ENCODE peak calls at places on chromosomes 1 and 21, in four cellular contexts. Y, C, T and R are unnamed samples.

GRCh38 chr1:175887521-175887920 is 144.1 kb upstream of the TNR start:
- DNase-seq in C (no peak), T (no peak), Y (no peak), R (no peak)

GRCh38 chr1:104856091-104856490 is 1106.4 kb downstream of the AMY1C start:
- DNase-seq in C (no peak), T (no peak), Y (no peak), R (no peak)

GRCh38 chr1:44154049-44154448 is 12.6 kb upstream of the KLF18 start:
- DNase-seq in Y (no peak), T (no peak), C (no peak), R (no peak)

GRCh38 chr21:42461881-42462877 is 33.8 kb downstream of the RSPH1 start:
- DNase-seq in T (no peak), C (no peak), Y (no peak), R (no peak)

GRCh38 chr1:76330993-76331603 is 256.6 kb downstream of the ST6GALNAC3 start:
- DNase-seq in C (no peak), Y (peak), T (peak), R (peak)

GRCh38 chr1:3987669-3988235 is 87.7 kb upstream of the C1orf174 start:
- DNase-seq in Y (no peak), C (no peak), T (no peak), R (no peak)

GRCh38 chr21:39807738-39808137 is 59.5 kb upstream of the PCP4 start:
- DNase-seq in T (no peak), Y (no peak), C (no peak), R (no peak)

GRCh38 chr1:204744102-204744501 is 58.6 kb upstream of the LRRN2 start:
- DNase-seq in Y (no peak), C (no peak), T (no peak), R (no peak)

GRCh38 chr1:114078116-114078515 is 75.6 kb downstream of the SYT6 start:
- DNase-seq in T (no peak), Y (no peak), C (no peak), R (no peak)

GRCh38 chr1:7491089-7491817 is 279.8 kb upstream of the VAMP3 start:
- DNase-seq in Y (peak), C (no peak), T (peak), R (no peak)

GRCh38 chr1:188023206-188023605 is 1194.5 kb downstream of the PLA2G4A start:
- DNase-seq in C (no peak), T (no peak), Y (peak), R (no peak)

GRCh38 chr1:29893036-29893723 is 656.9 kb downstream of the PTPRU start:
- DNase-seq in T (no peak), Y (no peak), C (no peak), R (no peak)

GRCh38 chr1:65704318-65704717 is 88.4 kb upstream of the PDE4B start:
- DNase-seq in T (no peak), Y (no peak), C (no peak), R (no peak)

GRCh38 chr1:162878000-162878596 is 17.1 kb upstream of the CCDC190 start:
- DNase-seq in Y (peak), C (no peak), T (peak), R (peak)

GRCh38 chr1:115088871-115089442 is 346 bp downstream of the TSPAN2 start:
- DNase-seq in Y (no peak), C (no peak), T (no peak), R (no peak)

GRCh38 chr1:47023268-47024137 is at the start of gene CYP4X1:
- DNase-seq in Y (no peak), C (peak), T (peak), R (peak)

GRCh38 chr1:234973426-234974250 is 155.0 kb downstream of the TOMM20 start:
- DNase-seq in T (no peak), Y (no peak), C (no peak), R (no peak)

GRCh38 chr21:40051801-40052200 is 184.6 kb downstream of the PCP4 start:
- DNase-seq in C (no peak), Y (no peak), T (no peak), R (no peak)

GRCh38 chr1:230232352-230232751 is 165.3 kb downstream of the GALNT2 start:
- DNase-seq in C (no peak), T (peak), Y (peak), R (no peak)

GRCh38 chr1:109926662-109927300 is 16.1 kb downstream of the CSF1 start:
- DNase-seq in T (no peak), Y (peak), C (no peak), R (no peak)

GRCh38 chr1:20327467-20327866 is 36.8 kb downstream of the VWA5B1 start:
- DNase-seq in Y (no peak), C (no peak), T (no peak), R (no peak)

GRCh38 chr1:170604889-170605288 is 59.0 kb upstream of the PRRX1 start:
- DNase-seq in Y (no peak), T (no peak), C (no peak), R (no peak)

GRCh38 chr1:218350022-218350525 is 4.9 kb downstream of the TGFB2 start:
- DNase-seq in Y (no peak), C (no peak), T (no peak), R (no peak)

GRCh38 chr21:36694041-36694515 is 4.8 kb upstream of the SIM2 start:
- DNase-seq in C (no peak), Y (peak), T (no peak), R (peak)

GRCh38 chr1:207828485-207829158 is 76.8 kb downstream of the CD46 start:
- DNase-seq in T (peak), Y (peak), C (peak), R (peak)

DNA sequence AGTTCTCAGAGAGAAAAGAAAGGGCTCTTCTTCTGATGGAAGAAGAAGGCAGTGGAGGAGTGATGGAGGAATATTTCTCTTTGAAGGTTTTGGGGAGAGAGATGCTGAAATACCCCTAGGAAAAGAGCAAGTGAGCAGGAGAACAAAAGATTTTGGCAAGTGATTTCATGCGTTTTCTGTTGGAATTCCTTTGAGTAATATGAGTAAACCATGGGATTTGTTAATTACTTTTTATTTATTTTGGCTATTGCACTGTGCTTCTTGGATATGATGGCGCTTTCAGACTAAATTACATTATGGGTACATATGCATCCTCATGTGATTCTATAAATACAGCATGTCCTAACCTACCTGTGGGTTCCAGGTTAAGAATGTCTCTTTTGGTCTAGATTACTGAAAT is 210.1 kb upstream of the PTGFR start:
- DNase-seq in Y (no peak), C (no peak), T (no peak), R (no peak)
- TF ChIP-seq CTCF in Y (no peak), C (no peak), T (no peak), R (no peak)

GRCh38 chr1:221431068-221431651 is 310.7 kb downstream of the DUSP10 start:
- DNase-seq in C (no peak), Y (peak), T (no peak), R (no peak)
- TF ChIP-seq CTCF in C (no peak), Y (peak), T (peak), R (no peak)

GRCh38 chr1:197224160-197224559 is 43.9 kb upstream of the CRB1 start:
- DNase-seq in C (no peak), Y (no peak), T (no peak), R (no peak)
- TF ChIP-seq CTCF in C (peak), Y (peak), T (peak), R (no peak)

DNA sequence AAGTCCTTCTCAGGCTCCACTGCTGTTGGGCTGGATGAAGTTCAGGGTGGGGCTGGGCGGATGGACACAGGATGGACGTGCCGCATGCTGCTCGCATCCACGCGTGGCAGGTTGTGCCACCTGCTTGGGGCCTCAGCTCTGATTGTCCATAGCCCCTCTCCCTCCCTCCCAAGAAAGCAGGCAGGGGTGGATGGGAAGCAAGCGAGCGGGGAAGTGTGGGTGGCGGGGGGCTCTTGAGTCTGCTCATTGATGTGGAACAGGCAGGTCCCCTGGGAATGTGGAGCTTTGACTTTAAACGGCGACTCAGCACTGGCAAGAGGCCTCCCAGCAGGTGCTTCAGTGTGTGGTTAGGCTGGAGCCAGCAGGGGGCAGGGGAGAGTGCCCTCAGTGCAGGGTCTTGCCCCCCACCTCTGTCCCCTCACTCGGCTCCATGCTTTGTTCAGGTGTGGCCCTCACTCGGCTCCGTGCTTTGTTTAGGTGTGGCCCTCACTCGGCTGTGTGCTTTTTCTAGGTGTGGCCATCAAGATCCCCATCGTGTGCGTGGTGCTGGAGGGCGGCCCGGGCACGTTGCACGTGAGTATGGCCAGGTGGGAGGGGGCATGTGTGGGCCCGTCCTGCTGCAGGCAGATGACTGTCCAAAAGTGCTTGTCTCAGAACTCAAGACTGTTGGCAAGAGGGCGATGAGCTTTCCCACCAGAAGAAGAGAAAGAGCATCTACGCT is 23.9 kb downstream of the TRPM2 start:
- DNase-seq in Y (no peak), T (no peak), C (no peak), R (no peak)
- TF ChIP-seq CTCF in Y (no peak), T (no peak), C (no peak), R (no peak)

DNA sequence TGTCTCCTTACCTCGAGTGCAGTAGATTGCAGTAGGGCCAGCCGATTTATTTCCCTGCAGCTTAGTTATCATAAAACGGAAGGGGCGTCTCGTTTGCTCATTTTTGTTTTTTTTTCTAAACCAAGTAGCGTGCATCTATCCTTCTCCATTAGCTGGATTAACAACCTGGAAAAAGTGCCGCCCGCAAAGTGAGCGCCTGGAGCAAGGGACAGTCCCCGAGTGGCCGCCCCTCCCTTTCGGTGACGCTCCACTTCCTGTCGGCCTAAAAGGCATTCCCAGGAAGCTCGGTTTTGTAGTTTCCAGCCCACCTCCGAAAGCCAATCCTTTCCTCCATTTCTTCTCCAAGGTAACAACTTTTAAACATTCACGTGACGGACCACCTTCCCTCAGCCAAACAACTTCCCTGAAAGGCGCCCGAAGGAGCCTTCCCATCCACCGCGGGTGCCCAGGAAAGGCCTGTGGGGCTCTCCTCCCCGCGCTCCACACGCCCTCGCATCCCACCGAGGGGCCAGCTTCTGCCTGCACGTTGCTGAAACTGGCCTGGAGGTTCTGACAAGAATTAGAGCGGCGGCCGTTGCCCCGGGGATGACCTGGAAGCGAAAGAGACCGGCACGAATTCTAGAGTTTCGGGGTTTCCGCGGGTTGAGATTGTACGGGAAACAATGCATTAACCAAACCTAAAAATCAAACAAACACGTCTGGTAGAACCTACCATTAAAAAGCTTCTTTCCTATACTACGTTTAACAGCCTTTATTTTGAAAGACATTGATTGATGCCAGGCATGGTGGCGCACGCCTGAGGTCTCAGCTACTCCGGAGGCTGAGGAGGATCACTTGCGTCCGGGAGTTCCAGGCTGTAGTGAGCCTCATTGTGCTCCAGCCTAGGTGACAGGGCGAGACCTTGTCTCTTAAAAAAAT is at the start of gene EXTL2:
- DNase-seq in Y (peak), T (peak), C (peak), R (peak)
- TF ChIP-seq CTCF in Y (no peak), T (no peak), C (no peak), R (no peak)

GRCh38 chr1:37035014-37035686 is 835 bp upstream of the GRIK3 start:
- DNase-seq in Y (no peak), C (no peak), T (no peak), R (no peak)

GRCh38 chr1:37033355-37034291 is 692 bp downstream of the GRIK3 start:
- DNase-seq in C (no peak), Y (no peak), T (no peak), R (peak)

GRCh38 chr1:37032660-37033354 is 1.5 kb downstream of the GRIK3 start:
- DNase-seq in C (no peak), Y (no peak), T (no peak), R (peak)

GRCh38 chr1:37035828-37036666 is 1.7 kb upstream of the GRIK3 start:
- DNase-seq in C (no peak), T (no peak), Y (no peak), R (peak)

DNA sequence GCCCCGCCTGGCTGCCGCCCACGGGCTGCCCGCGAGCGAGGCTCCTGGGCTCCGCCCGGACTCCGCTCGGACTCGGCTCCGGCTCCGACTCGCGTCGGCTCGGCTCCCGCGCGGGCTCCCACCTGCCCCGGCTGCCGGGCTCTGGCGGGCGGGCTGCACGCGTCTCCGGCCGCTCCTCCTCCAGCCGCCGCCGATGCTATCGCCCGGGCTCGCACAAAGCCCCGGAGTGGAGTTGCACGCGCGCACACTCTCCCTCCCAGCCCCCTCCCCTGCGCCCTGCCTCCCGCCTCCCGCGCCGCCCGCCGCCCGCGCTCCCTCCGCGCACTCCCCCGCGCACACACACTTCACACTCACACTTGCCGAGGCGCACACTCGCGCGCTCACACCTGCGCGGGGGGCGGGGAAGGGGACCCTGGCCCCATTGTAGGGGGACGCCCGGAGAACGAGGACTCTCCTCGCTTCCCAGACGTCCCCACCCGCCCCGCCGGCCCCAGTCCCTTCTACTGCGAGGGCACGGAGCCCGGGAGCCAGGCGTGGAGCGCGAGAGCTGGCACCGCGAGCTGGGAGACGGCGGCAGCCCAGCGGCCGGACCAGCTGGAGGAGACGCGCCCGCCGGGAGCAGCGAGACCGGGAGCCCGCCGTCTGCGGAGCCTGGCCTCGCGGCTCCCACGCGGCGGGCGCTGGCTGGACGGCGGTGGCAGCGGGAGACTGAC is at the start of gene GRIK3:
- DNase-seq in Y (no peak), T (no peak), C (no peak), R (peak)
- TF ChIP-seq CTCF in Y (no peak), T (no peak), C (no peak), R (no peak)

DNA sequence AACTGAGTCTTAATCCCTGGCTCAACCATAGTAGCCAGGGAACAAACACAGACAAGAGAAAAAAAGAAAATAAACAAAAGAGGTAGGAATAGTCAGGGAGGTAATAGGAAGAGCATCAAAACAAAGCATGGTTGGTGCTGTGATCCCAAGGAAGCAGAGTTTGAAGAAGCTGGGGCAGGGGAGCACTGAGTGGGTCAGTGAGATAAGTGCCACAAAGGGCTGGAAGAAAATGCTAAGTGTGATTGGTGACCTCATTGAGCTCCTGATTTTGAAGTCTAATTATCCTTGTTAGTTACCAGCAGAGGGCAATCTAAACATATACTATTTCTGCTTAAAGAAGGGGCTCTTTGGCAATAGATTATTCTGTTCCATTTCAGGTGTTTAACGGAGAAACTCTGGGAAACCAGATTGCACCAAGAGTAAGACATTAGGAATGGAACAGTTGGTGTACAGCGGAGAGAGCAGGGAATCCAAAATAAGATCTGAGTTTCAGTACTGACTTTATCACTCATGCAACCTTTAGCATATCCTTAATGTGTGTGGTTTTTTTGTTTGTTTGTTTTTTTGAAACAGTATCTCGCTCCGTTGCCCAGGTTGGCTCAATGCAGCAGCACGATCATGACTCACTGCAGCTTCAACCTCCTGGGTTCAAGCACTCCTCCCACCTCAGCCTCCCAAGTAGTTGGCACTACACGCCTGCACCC is 30.7 kb upstream of the KIAA1614 start:
- DNase-seq in Y (peak), T (no peak), C (no peak), R (no peak)
- TF ChIP-seq CTCF in Y (peak), T (peak), C (peak), R (peak)

DNA sequence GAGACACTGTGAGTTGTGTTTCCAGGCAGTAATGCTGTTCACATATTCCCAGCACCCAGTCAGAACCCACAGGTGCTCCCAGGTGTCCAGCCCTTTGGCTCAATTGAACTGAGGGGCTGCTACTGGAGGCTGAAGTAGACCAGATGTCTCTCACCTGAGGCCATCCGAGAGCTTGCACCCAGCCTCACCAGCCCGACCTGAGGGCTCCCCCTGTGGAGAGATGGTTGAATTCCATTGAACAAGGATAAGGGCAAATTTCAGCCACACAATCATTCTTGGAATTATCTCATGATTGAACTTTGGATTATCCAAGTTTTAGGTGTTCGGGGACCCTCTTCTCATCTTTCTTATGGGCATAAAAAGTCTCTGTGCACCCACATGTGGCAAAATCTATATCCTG is 52.1 kb downstream of the OBSCN start:
- DNase-seq in T (no peak), C (no peak), Y (no peak), R (no peak)
- TF ChIP-seq CTCF in T (no peak), C (no peak), Y (peak), R (no peak)

GRCh38 chr1:53821380-53821779 is 16.7 kb downstream of the NDC1 start:
- DNase-seq in C (no peak), T (no peak), Y (no peak), R (no peak)

GRCh38 chr1:53825306-53825705 is 12.8 kb downstream of the NDC1 start:
- DNase-seq in T (no peak), C (no peak), Y (no peak), R (no peak)

GRCh38 chr1:53822931-53823330 is 15.2 kb downstream of the NDC1 start:
- DNase-seq in C (no peak), T (no peak), Y (no peak), R (no peak)

DNA sequence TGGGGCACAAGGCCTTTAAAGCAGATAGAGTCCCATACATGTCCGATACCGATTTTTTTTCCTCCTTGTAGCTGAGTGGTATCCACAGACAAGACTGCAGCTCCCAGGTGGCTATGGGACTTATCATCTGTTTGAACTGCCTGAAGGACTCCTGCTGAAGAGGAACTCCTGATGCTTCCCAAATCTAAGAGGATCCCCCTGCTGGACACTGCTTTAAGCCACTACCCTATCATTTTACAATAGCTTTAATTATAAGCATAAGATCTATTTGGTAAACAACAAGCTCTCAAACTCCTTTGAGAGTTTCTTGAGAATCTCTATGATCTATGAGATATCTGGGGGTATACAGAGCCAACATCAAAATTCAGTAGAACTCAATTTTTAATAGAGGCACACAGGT is 11.7 kb downstream of the NDC1 start:
- DNase-seq in Y (peak), T (no peak), C (no peak), R (no peak)
- TF ChIP-seq CTCF in Y (peak), T (no peak), C (no peak), R (peak)